ENCODE peak calls at places on chromosomes 5 and 9, in six cellular contexts. One of them, this sample, is unnamed.

GRCh38 chr5:140261403-140262171 is 41.3 kb downstream of the PFDN1 start:
- DNase-seq in effector memory CD8-positive, alpha-beta T cell: no peak
- DNase-seq in NCI-H2081: peak
- DNase-seq in bronchial epithelial cell: peak
- DNase-seq in NCI-H524: peak
- DNase-seq in endothelial cell: no peak
- DNase-seq in this sample: peak

GRCh38 chr5:72159501-72159911 is 52.2 kb downstream of the MAP1B start:
- DNase-seq in effector memory CD8-positive, alpha-beta T cell: no peak
- DNase-seq in bronchial epithelial cell: no peak
- DNase-seq in NCI-H2081: peak
- DNase-seq in NCI-H524: no peak
- DNase-seq in endothelial cell: no peak
- DNase-seq in this sample: peak

GRCh38 chr5:57802131-57802530 is 319.5 kb upstream of the ACTBL2 start:
- DNase-seq in NCI-H2081: no peak
- DNase-seq in effector memory CD8-positive, alpha-beta T cell: no peak
- DNase-seq in endothelial cell: no peak
- DNase-seq in NCI-H524: no peak
- DNase-seq in bronchial epithelial cell: no peak
- DNase-seq in this sample: no peak

GRCh38 chr9:35001803-35002502 is 12.4 kb downstream of the DNAJB5 start:
- DNase-seq in endothelial cell: no peak
- DNase-seq in effector memory CD8-positive, alpha-beta T cell: no peak
- DNase-seq in NCI-H524: no peak
- DNase-seq in bronchial epithelial cell: peak
- DNase-seq in NCI-H2081: no peak
- DNase-seq in this sample: peak

GRCh38 chr5:171646338-171647042 is 139.1 kb upstream of the SMIM23 start:
- DNase-seq in bronchial epithelial cell: no peak
- DNase-seq in NCI-H2081: no peak
- DNase-seq in endothelial cell: no peak
- DNase-seq in NCI-H524: peak
- DNase-seq in effector memory CD8-positive, alpha-beta T cell: no peak
- DNase-seq in this sample: no peak

GRCh38 chr9:136482046-136482792 is 621 bp downstream of the SEC16A start:
- DNase-seq in effector memory CD8-positive, alpha-beta T cell: peak
- DNase-seq in bronchial epithelial cell: peak
- DNase-seq in NCI-H524: no peak
- DNase-seq in NCI-H2081: peak
- DNase-seq in endothelial cell: no peak
- DNase-seq in this sample: peak

GRCh38 chr5:5592541-5592940 is 170.1 kb downstream of the ICE1 start:
- DNase-seq in endothelial cell: no peak
- DNase-seq in NCI-H2081: no peak
- DNase-seq in effector memory CD8-positive, alpha-beta T cell: no peak
- DNase-seq in NCI-H524: no peak
- DNase-seq in bronchial epithelial cell: no peak
- DNase-seq in this sample: no peak

GRCh38 chr9:69130456-69131441 is 43.3 kb upstream of the TJP2 start:
- DNase-seq in effector memory CD8-positive, alpha-beta T cell: no peak
- DNase-seq in endothelial cell: no peak
- DNase-seq in NCI-H524: no peak
- DNase-seq in bronchial epithelial cell: peak
- DNase-seq in NCI-H2081: no peak
- DNase-seq in this sample: no peak

GRCh38 chr9:71761938-71762353 is 6.4 kb downstream of the CEMIP2 start:
- DNase-seq in bronchial epithelial cell: peak
- DNase-seq in NCI-H2081: no peak
- DNase-seq in NCI-H524: peak
- DNase-seq in effector memory CD8-positive, alpha-beta T cell: no peak
- DNase-seq in endothelial cell: no peak
- DNase-seq in this sample: peak

GRCh38 chr5:17222679-17223078 is 5.2 kb downstream of the BASP1 start:
- DNase-seq in NCI-H524: peak
- DNase-seq in endothelial cell: no peak
- DNase-seq in NCI-H2081: no peak
- DNase-seq in bronchial epithelial cell: no peak
- DNase-seq in effector memory CD8-positive, alpha-beta T cell: no peak
- DNase-seq in this sample: no peak

GRCh38 chr9:2816476-2817141 is 27.3 kb downstream of the PUM3 start:
- DNase-seq in effector memory CD8-positive, alpha-beta T cell: no peak
- DNase-seq in NCI-H524: no peak
- DNase-seq in bronchial epithelial cell: peak
- DNase-seq in NCI-H2081: no peak
- DNase-seq in endothelial cell: no peak
- DNase-seq in this sample: peak

GRCh38 chr9:97904725-97905124 is 17.6 kb downstream of the TRMO start:
- DNase-seq in NCI-H524: no peak
- DNase-seq in NCI-H2081: no peak
- DNase-seq in bronchial epithelial cell: no peak
- DNase-seq in endothelial cell: no peak
- DNase-seq in effector memory CD8-positive, alpha-beta T cell: peak
- DNase-seq in this sample: no peak

GRCh38 chr5:23033864-23034263 is 180.7 kb upstream of the CDH12 start:
- DNase-seq in NCI-H524: no peak
- DNase-seq in bronchial epithelial cell: no peak
- DNase-seq in effector memory CD8-positive, alpha-beta T cell: no peak
- DNase-seq in NCI-H2081: no peak
- DNase-seq in endothelial cell: no peak
- DNase-seq in this sample: no peak

GRCh38 chr5:111855356-111855755 is 98.4 kb upstream of the NREP start:
- DNase-seq in effector memory CD8-positive, alpha-beta T cell: no peak
- DNase-seq in NCI-H2081: no peak
- DNase-seq in NCI-H524: no peak
- DNase-seq in endothelial cell: no peak
- DNase-seq in bronchial epithelial cell: no peak
- DNase-seq in this sample: no peak

GRCh38 chr9:95116002-95116819 is 201.3 kb downstream of the FANCC start:
- DNase-seq in bronchial epithelial cell: peak
- DNase-seq in endothelial cell: no peak
- DNase-seq in NCI-H2081: peak
- DNase-seq in effector memory CD8-positive, alpha-beta T cell: no peak
- DNase-seq in NCI-H524: peak
- DNase-seq in this sample: peak

GRCh38 chr9:75185585-75186170 is 97.4 kb downstream of the OSTF1 start:
- DNase-seq in effector memory CD8-positive, alpha-beta T cell: peak
- DNase-seq in endothelial cell: peak
- DNase-seq in bronchial epithelial cell: peak
- DNase-seq in NCI-H2081: peak
- DNase-seq in NCI-H524: peak
- DNase-seq in this sample: peak

GRCh38 chr5:128193676-128194390 is 110.3 kb downstream of the SLC12A2 start:
- DNase-seq in NCI-H2081: no peak
- DNase-seq in bronchial epithelial cell: no peak
- DNase-seq in NCI-H524: no peak
- DNase-seq in endothelial cell: no peak
- DNase-seq in effector memory CD8-positive, alpha-beta T cell: no peak
- DNase-seq in this sample: no peak

GRCh38 chr5:177122566-177122965 is 11.0 kb upstream of the NSD1 start:
- DNase-seq in bronchial epithelial cell: no peak
- DNase-seq in effector memory CD8-positive, alpha-beta T cell: no peak
- DNase-seq in NCI-H524: no peak
- DNase-seq in endothelial cell: no peak
- DNase-seq in NCI-H2081: no peak
- DNase-seq in this sample: no peak

GRCh38 chr5:165497707-165498106 is 1992.3 kb downstream of the MAT2B start:
- DNase-seq in effector memory CD8-positive, alpha-beta T cell: no peak
- DNase-seq in NCI-H2081: peak
- DNase-seq in endothelial cell: peak
- DNase-seq in NCI-H524: peak
- DNase-seq in bronchial epithelial cell: no peak
- DNase-seq in this sample: peak

GRCh38 chr5:88833371-88834107 is 49.4 kb downstream of the MEF2C start:
- DNase-seq in NCI-H524: peak
- DNase-seq in effector memory CD8-positive, alpha-beta T cell: no peak
- DNase-seq in NCI-H2081: peak
- DNase-seq in endothelial cell: no peak
- DNase-seq in bronchial epithelial cell: no peak
- DNase-seq in this sample: peak

GRCh38 chr9:132728497-132728896 is 58.2 kb downstream of the GTF3C4 start:
- DNase-seq in endothelial cell: no peak
- DNase-seq in NCI-H2081: no peak
- DNase-seq in bronchial epithelial cell: no peak
- DNase-seq in effector memory CD8-positive, alpha-beta T cell: no peak
- DNase-seq in NCI-H524: no peak
- DNase-seq in this sample: no peak

GRCh38 chr5:82004511-82004910 is 32.7 kb downstream of the ATG10 start:
- DNase-seq in endothelial cell: no peak
- DNase-seq in bronchial epithelial cell: peak
- DNase-seq in NCI-H524: peak
- DNase-seq in NCI-H2081: no peak
- DNase-seq in effector memory CD8-positive, alpha-beta T cell: no peak
- DNase-seq in this sample: peak

GRCh38 chr9:97568461-97569275 is 64.5 kb downstream of the TSTD2 start:
- DNase-seq in effector memory CD8-positive, alpha-beta T cell: no peak
- DNase-seq in NCI-H2081: no peak
- DNase-seq in bronchial epithelial cell: no peak
- DNase-seq in endothelial cell: no peak
- DNase-seq in NCI-H524: no peak
- DNase-seq in this sample: no peak

GRCh38 chr5:60382761-60383160 is 317.2 kb downstream of the DEPDC1B start:
- DNase-seq in NCI-H524: peak
- DNase-seq in endothelial cell: no peak
- DNase-seq in effector memory CD8-positive, alpha-beta T cell: no peak
- DNase-seq in bronchial epithelial cell: peak
- DNase-seq in NCI-H2081: no peak
- DNase-seq in this sample: peak

GRCh38 chr9:100112677-100113336 is 13.8 kb downstream of the INVS start:
- DNase-seq in endothelial cell: no peak
- DNase-seq in NCI-H2081: no peak
- DNase-seq in NCI-H524: no peak
- DNase-seq in effector memory CD8-positive, alpha-beta T cell: no peak
- DNase-seq in bronchial epithelial cell: no peak
- DNase-seq in this sample: no peak

GRCh38 chr9:34547960-34548603 is 25.3 kb upstream of the ENHO start:
- DNase-seq in endothelial cell: peak
- DNase-seq in NCI-H524: peak
- DNase-seq in bronchial epithelial cell: peak
- DNase-seq in effector memory CD8-positive, alpha-beta T cell: no peak
- DNase-seq in NCI-H2081: peak
- DNase-seq in this sample: peak

GRCh38 chr5:1832511-1833250 is 31.5 kb downstream of the NDUFS6 start:
- DNase-seq in endothelial cell: no peak
- DNase-seq in bronchial epithelial cell: no peak
- DNase-seq in NCI-H524: no peak
- DNase-seq in effector memory CD8-positive, alpha-beta T cell: no peak
- DNase-seq in NCI-H2081: no peak
- DNase-seq in this sample: no peak

GRCh38 chr9:130110596-130111021 is 56.9 kb downstream of the GPR107 start:
- DNase-seq in bronchial epithelial cell: no peak
- DNase-seq in effector memory CD8-positive, alpha-beta T cell: no peak
- DNase-seq in NCI-H2081: no peak
- DNase-seq in endothelial cell: no peak
- DNase-seq in NCI-H524: no peak
- DNase-seq in this sample: no peak

GRCh38 chr5:133707629-133708028 is 95.3 kb upstream of the FSTL4 start:
- DNase-seq in bronchial epithelial cell: no peak
- DNase-seq in NCI-H2081: no peak
- DNase-seq in effector memory CD8-positive, alpha-beta T cell: no peak
- DNase-seq in NCI-H524: no peak
- DNase-seq in endothelial cell: no peak
- DNase-seq in this sample: no peak

GRCh38 chr5:34011521-34011920 is 3.7 kb upstream of the AMACR start:
- DNase-seq in endothelial cell: no peak
- DNase-seq in NCI-H2081: no peak
- DNase-seq in effector memory CD8-positive, alpha-beta T cell: no peak
- DNase-seq in NCI-H524: no peak
- DNase-seq in bronchial epithelial cell: no peak
- DNase-seq in this sample: no peak